ENCODE peak calls at places on chromosomes 2 and 18, in eight cellular contexts. E is GM04503, C is endothelial cell, Q is heart right ventricle, T is kidney epithelial cell, G is cerebellar cortex, X is GM06990, R is KG1. L is an unnamed sample.

GRCh38 chr2:174627216-174627615 is 29.6 kb upstream of the WIPF1 start:
- DNase-seq in E (no peak), C (no peak), Q (no peak), T (no peak), G (no peak), X (no peak), R (no peak), L (no peak)

GRCh38 chr18:44789704-44790103 is 109.0 kb downstream of the SETBP1 start:
- DNase-seq in E (peak; percentile 17), C (no peak), Q (peak; percentile 43), T (no peak), G (no peak), X (no peak), R (no peak), L (no peak)

GRCh38 chr2:209956276-209956675 is 46.2 kb upstream of the RPE start:
- DNase-seq in E (no peak), C (no peak), Q (no peak), T (no peak), G (no peak), X (no peak), R (no peak), L (no peak)

GRCh38 chr2:230218411-230218810 is 1.4 kb downstream of the SP110 start:
- DNase-seq in E (no peak), C (no peak), Q (no peak), T (no peak), G (peak; percentile 0), X (no peak), R (no peak), L (no peak)

GRCh38 chr2:100632021-100632420 is 69.2 kb downstream of the PDCL3 start:
- DNase-seq in E (no peak), C (no peak), Q (no peak), T (no peak), G (no peak), X (no peak), R (no peak), L (no peak)

GRCh38 chr2:180787330-180787729 is 193.1 kb upstream of the UBE2E3 start:
- DNase-seq in E (no peak), C (no peak), Q (no peak), T (no peak), G (no peak), X (no peak), R (no peak), L (no peak)

GRCh38 chr2:65438137-65438899 is 5.9 kb upstream of the SPRED2 start:
- DNase-seq in E (no peak), C (no peak), Q (no peak), T (no peak), G (no peak), X (no peak), R (no peak), L (no peak)

GRCh38 chr2:175057078-175057685 is 52.0 kb upstream of the CHN1 start:
- DNase-seq in E (no peak), C (no peak), Q (no peak), T (no peak), G (no peak), X (no peak), R (no peak), L (no peak)

GRCh38 chr18:79921984-79922965 is 29.2 kb downstream of the SLC66A2 start:
- DNase-seq in E (no peak), C (no peak), Q (no peak), T (no peak), G (no peak), X (no peak), R (no peak), L (no peak)

GRCh38 chr18:58687871-58688308 is 16.6 kb downstream of the MALT1 start:
- DNase-seq in E (no peak), C (no peak), Q (no peak), T (no peak), G (no peak), X (no peak), R (no peak), L (peak; percentile 45)

GRCh38 chr2:101380376-101380775 is 6.9 kb downstream of the CREG2 start:
- DNase-seq in E (peak; percentile 31), C (no peak), Q (peak; percentile 74), T (no peak), G (no peak), X (no peak), R (no peak), L (no peak)

GRCh38 chr18:5294113-5294617 is 1.4 kb downstream of the ZBTB14 start:
- DNase-seq in E (no peak), C (peak; percentile 27), Q (no peak), T (no peak), G (peak; percentile 56), X (no peak), R (no peak), L (no peak)

GRCh38 chr2:175167076-175167791 is 769 bp downstream of the ATF2 start:
- DNase-seq in E (peak; percentile 11), C (peak; percentile 59), Q (peak; percentile 32), T (no peak), G (peak; percentile 54), X (no peak), R (no peak), L (no peak)

GRCh38 chr2:81583311-81584108 is 1279.0 kb upstream of the LRRTM1 start:
- DNase-seq in E (no peak), C (no peak), Q (no peak), T (no peak), G (no peak), X (no peak), R (no peak), L (no peak)

GRCh38 chr2:208147008-208147407 is 1.1 kb upstream of the CRYGB start:
- DNase-seq in E (no peak), C (no peak), Q (no peak), T (no peak), G (no peak), X (no peak), R (no peak), L (no peak)

GRCh38 chr2:41932241-41933034 is 115.4 kb upstream of the PKDCC start:
- DNase-seq in E (no peak), C (no peak), Q (peak; percentile 81), T (no peak), G (no peak), X (no peak), R (no peak), L (no peak)

GRCh38 chr18:58254873-58255511 is 211.0 kb downstream of the NEDD4L start:
- DNase-seq in E (no peak), C (no peak), Q (peak; percentile 59), T (peak; percentile 55), G (no peak), X (no peak), R (no peak), L (no peak)

GRCh38 chr2:142425551-142425950 is 294.7 kb upstream of the LRP1B start:
- DNase-seq in E (no peak), C (no peak), Q (no peak), T (no peak), G (no peak), X (no peak), R (no peak), L (no peak)

GRCh38 chr2:30178618-30179404 is 32.0 kb downstream of the YPEL5 start:
- DNase-seq in E (peak; percentile 21), C (no peak), Q (peak; percentile 44), T (no peak), G (peak; percentile 10), X (no peak), R (no peak), L (no peak)

GRCh38 chr2:192286093-192286701 is 91.5 kb upstream of the TMEFF2 start:
- DNase-seq in E (peak; percentile 19), C (peak; percentile 17), Q (no peak), T (no peak), G (peak; percentile 22), X (no peak), R (no peak), L (no peak)

GRCh38 chr18:39215920-39216319 is 1650.3 kb upstream of the CELF4 start:
- DNase-seq in E (no peak), C (no peak), Q (no peak), T (no peak), G (no peak), X (no peak), R (no peak), L (no peak)

GRCh38 chr2:150066490-150066889 is 421.0 kb downstream of the RND3 start:
- DNase-seq in E (no peak), C (no peak), Q (no peak), T (no peak), G (no peak), X (no peak), R (no peak), L (no peak)

GRCh38 chr2:237873382-237873781 is 14.0 kb downstream of the RAMP1 start:
- DNase-seq in E (no peak), C (no peak), Q (no peak), T (no peak), G (no peak), X (no peak), R (no peak), L (no peak)

GRCh38 chr2:84197901-84198300 is 261.2 kb downstream of the SUCLG1 start:
- DNase-seq in E (no peak), C (no peak), Q (no peak), T (no peak), G (no peak), X (no peak), R (no peak), L (no peak)

GRCh38 chr18:40338284-40338683 is 1616.8 kb upstream of the PIK3C3 start:
- DNase-seq in E (no peak), C (no peak), Q (no peak), T (no peak), G (no peak), X (no peak), R (no peak), L (no peak)

GRCh38 chr18:69631281-69631680 is 230.6 kb downstream of the DOK6 start:
- DNase-seq in E (no peak), C (no peak), Q (no peak), T (no peak), G (no peak), X (no peak), R (no peak), L (no peak)

GRCh38 chr2:224982910-224983688 is 59.2 kb downstream of the DOCK10 start:
- DNase-seq in E (peak; percentile 74), C (no peak), Q (no peak), T (no peak), G (no peak), X (no peak), R (no peak), L (peak; percentile 6)

GRCh38 chr2:159362816-159363251 is 76.3 kb upstream of the WDSUB1 start:
- DNase-seq in E (peak; percentile 3), C (no peak), Q (no peak), T (peak; percentile 82), G (no peak), X (no peak), R (no peak), L (no peak)

GRCh38 chr2:38387887-38388286 is 10.8 kb upstream of the ATL2 start:
- DNase-seq in E (no peak), C (no peak), Q (no peak), T (no peak), G (no peak), X (no peak), R (no peak), L (no peak)

GRCh38 chr2:171592026-171592555 is 69.8 kb downstream of the CYBRD1 start:
- DNase-seq in E (no peak), C (no peak), Q (no peak), T (no peak), G (no peak), X (no peak), R (no peak), L (no peak)

GRCh38 chr2:136065907-136066306 is 52.0 kb downstream of the CXCR4 start:
- DNase-seq in E (no peak), C (no peak), Q (no peak), T (no peak), G (no peak), X (no peak), R (no peak), L (no peak)

GRCh38 chr2:215624423-215624829 is 188.6 kb upstream of the FN1 start:
- DNase-seq in E (peak; percentile 67), C (no peak), Q (no peak), T (no peak), G (no peak), X (no peak), R (no peak), L (no peak)

GRCh38 chr2:174005801-174006419 is 40.7 kb upstream of the SP3 start:
- DNase-seq in E (no peak), C (no peak), Q (no peak), T (no peak), G (no peak), X (no peak), R (no peak), L (no peak)

GRCh38 chr2:58046335-58046584 is 346 bp upstream of the VRK2 start:
- DNase-seq in E (no peak), C (no peak), Q (no peak), T (no peak), G (no peak), X (no peak), R (no peak), L (no peak)